ENCODE peak calls at places on chromosomes 13 and 19, in four cellular contexts. E is AG04450, W is tibial nerve, L is stomach. G is an unnamed sample.

GRCh38 chr13:30466358-30466714 is 600 bp upstream of the HMGB1 start:
- DNase-seq in W (no peak), L (no peak), E (no peak), G (no peak)

GRCh38 chr19:33715462-33715861 is 81.2 kb upstream of the KCTD15 start:
- DNase-seq in W (no peak), L (no peak), E (no peak), G (no peak)

GRCh38 chr13:80556291-80556690 is 215.4 kb upstream of the SPRY2 start:
- DNase-seq in L (no peak), W (no peak), E (no peak), G (no peak)

GRCh38 chr13:56189439-56189838 is 951.3 kb upstream of the PRR20A start:
- DNase-seq in W (no peak), E (no peak), L (no peak), G (no peak)

GRCh38 chr13:30791354-30791921 is 56.1 kb downstream of the ALOX5AP start:
- DNase-seq in E (no peak), L (no peak), W (peak; percentile 30), G (no peak)

GRCh38 chr19:38433268-38433733 is at the start of gene RYR1:
- DNase-seq in E (no peak), W (peak; percentile 36), L (peak; percentile 48), G (no peak)

GRCh38 chr13:21402586-21403307 is 56.4 kb downstream of the ZDHHC20 start:
- DNase-seq in L (no peak), W (no peak), E (no peak), G (peak; percentile 16)

GRCh38 chr19:17292301-17293074 is 10.7 kb downstream of the ABHD8 start:
- DNase-seq in E (peak; percentile 59), L (peak; percentile 76), W (peak; percentile 75), G (no peak)

GRCh38 chr19:4866595-4867424 is 657 bp downstream of the PLIN3 start:
- DNase-seq in E (no peak), L (peak; percentile 68), W (peak; percentile 66), G (no peak)

GRCh38 chr13:28754698-28755545 is 36.2 kb upstream of the SLC46A3 start:
- DNase-seq in L (no peak), E (no peak), W (peak; percentile 32), G (no peak)

GRCh38 chr13:101869553-101869952 is 417.1 kb downstream of the ITGBL1 start:
- DNase-seq in E (no peak), L (no peak), W (no peak), G (no peak)

GRCh38 chr13:102856603-102857002 is 10.8 kb downstream of the ERCC5 start:
- DNase-seq in L (peak; percentile 48), W (no peak), E (no peak), G (no peak)

GRCh38 chr19:12825259-12826131 is 8.9 kb downstream of the RTBDN start:
- DNase-seq in L (peak; percentile 30), W (no peak), E (no peak), G (no peak)

GRCh38 chr13:47081246-47081645 is 184.4 kb upstream of the HTR2A start:
- DNase-seq in W (no peak), E (no peak), L (no peak), G (no peak)

GRCh38 chr19:9009935-9010651 is at the start of gene MUC16:
- DNase-seq in E (no peak), L (no peak), W (no peak), G (no peak)

GRCh38 chr13:36219883-36220282 is 5.5 kb upstream of the SOHLH2 start:
- DNase-seq in E (no peak), L (no peak), W (no peak), G (no peak)

GRCh38 chr19:8386990-8387389 is 3.2 kb upstream of the RAB11B start:
- DNase-seq in L (no peak), W (no peak), E (no peak), G (no peak)

GRCh38 chr13:97359181-97360057 is 74.5 kb upstream of the RAP2A start:
- DNase-seq in E (peak; percentile 87), L (peak; percentile 36), W (peak; percentile 84), G (peak; percentile 3)

GRCh38 chr19:18093439-18094161 is 4.0 kb upstream of the MAST3 start:
- DNase-seq in E (no peak), L (no peak), W (no peak), G (no peak)

GRCh38 chr19:54473071-54473941 is at the start of gene CDC42EP5:
- DNase-seq in E (peak; percentile 71), L (peak; percentile 50), W (peak; percentile 73), G (no peak)

GRCh38 chr19:43618921-43619261 is 538 bp downstream of the ZNF428 start:
- DNase-seq in E (no peak), L (no peak), W (no peak), G (no peak)
- H3K27ac ChIP-seq in E (peak overlapping the region; percentile 88), L (peak overlapping the region; percentile 95), W (peak overlapping the region; percentile 96), G (peak overlapping the region; percentile 75)

DNA sequence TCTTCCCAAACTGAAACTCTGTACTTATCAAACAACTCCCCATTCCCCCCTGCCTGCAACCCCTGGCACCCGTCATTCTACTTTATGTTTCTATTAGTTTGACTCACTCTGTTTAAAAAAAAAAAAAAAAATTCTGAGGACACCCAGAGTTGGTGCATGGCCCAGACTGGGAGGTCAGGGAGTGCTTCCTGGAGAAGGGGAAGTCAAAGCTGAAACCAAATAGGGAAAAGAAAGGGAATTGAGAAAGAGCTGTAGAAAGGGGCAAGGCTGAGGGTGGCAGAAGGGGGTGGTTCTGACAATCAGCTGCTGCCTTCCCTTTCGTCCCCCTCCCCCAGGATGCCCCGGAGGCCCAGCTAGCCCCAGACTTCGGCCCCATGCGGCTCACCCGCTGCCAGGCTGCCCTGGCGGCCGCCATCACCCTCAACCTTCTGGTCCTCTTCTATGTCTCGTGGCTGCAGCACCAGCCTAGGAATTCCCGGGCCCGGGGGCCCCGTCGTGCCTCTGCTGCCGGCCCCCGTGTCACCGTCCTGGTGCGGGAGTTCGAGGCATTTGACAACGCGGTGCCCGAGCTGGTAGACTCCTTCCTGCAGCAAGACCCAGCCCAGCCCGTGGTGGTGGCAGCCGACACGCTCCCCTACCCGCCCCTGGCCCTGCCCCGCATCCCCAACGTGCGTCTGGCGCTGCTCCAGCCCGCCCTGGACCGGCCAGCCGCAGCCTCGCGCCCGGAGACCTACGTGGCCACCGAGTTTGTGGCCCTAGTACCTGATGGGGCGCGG is 9.0 kb upstream of the STRN4 start:
- DNase-seq in W (no peak), L (no peak), E (peak; percentile 24), G (no peak)
- H3K27ac ChIP-seq in W (peak overlapping the region; percentile 44), L (peak overlapping the region; percentile 69), E (peak overlapping the region; percentile 61), G (no peak overlapping the region)

GRCh38 chr13:44420376-44421220 is 47.0 kb downstream of the SERP2 start:
- DNase-seq in L (no peak), W (no peak), E (no peak), G (no peak)

GRCh38 chr13:44415815-44416214 is 42.2 kb downstream of the SERP2 start:
- DNase-seq in L (no peak), E (no peak), W (no peak), G (no peak)

GRCh38 chr13:44417446-44417845 is 43.8 kb downstream of the SERP2 start:
- DNase-seq in W (no peak), L (no peak), E (no peak), G (no peak)

GRCh38 chr13:44416297-44416696 is 42.7 kb downstream of the SERP2 start:
- DNase-seq in L (no peak), E (no peak), W (no peak), G (no peak)

DNA sequence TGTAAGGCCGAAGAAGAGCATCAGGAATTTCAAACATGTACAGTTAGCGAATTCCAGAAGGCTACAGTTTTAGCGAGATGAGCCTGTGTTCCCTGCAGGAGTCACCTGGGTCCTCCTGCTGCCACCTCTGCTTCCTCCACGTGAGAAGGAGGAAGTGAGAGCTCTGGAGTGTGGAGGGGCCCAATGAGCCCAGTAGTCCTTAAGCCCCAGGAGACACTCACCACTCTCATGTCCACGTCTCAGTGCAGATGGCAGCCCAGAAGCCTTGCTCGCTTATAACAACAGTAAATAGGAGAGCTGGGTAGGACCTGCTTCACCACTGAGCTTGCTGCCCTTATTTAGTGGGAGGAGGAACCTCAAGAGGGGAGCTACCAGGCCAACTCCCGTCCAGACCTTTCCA is 44.3 kb downstream of the SERP2 start:
- DNase-seq in E (no peak), W (no peak), L (no peak), G (no peak)
- H3K27ac ChIP-seq in E (no peak overlapping the region), W (no peak overlapping the region), L (no peak overlapping the region), G (no peak overlapping the region)

GRCh38 chr19:10802479-10802878 is 33.5 kb downstream of the TMED1 start:
- DNase-seq in W (no peak), E (no peak), L (no peak), G (no peak)

GRCh38 chr19:10797078-10797477 is 38.9 kb downstream of the TMED1 start:
- DNase-seq in L (no peak), E (no peak), W (no peak), G (no peak)

GRCh38 chr19:10796653-10797052 is 39.4 kb downstream of the TMED1 start:
- DNase-seq in E (no peak), L (no peak), W (no peak), G (no peak)

GRCh38 chr19:10800488-10800887 is 35.5 kb downstream of the TMED1 start:
- DNase-seq in L (no peak), W (no peak), E (no peak), G (no peak)

DNA sequence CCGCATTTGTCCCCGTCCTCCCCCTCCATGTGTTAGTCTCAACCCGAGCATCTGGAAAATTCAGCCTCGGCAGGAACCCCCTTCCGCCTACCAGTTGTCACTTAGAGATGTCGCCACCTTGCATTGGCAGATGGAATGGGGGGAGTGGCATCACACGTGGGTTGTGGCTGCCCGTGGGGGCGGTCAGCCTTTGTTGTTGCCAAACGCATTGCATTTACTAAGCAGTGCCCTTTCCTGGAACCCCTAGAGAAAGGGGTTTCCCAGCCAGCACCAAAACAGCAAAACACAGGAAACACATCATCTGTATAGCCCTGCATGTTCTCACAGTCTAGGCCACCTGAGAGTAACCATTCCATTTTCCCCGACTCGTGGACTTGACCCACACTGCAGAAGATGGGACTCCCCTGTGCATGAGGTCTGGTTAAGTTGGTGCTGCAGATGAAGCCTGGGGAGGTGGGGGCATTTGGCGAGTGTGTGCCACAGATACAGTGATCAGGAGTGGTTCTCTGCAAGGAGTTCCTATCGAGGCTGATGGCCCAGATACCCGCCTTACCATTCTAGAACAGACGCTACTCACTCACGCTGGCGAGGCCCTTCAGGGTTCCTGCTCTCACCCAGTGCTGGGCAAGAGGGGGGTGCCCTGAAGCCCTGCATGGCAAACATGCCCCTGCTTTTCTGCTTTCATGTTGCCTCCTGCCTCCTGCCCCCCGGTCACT is 38.3 kb downstream of the TMED1 start:
- DNase-seq in L (no peak), W (no peak), E (no peak), G (no peak)
- H3K27ac ChIP-seq in L (peak overlapping the region; percentile 17), W (no peak overlapping the region), E (no peak overlapping the region), G (no peak overlapping the region)

GRCh38 chr13:114285166-114285808 is 3.9 kb downstream of the UPF3A start:
- DNase-seq in E (no peak), L (no peak), W (no peak), G (peak; percentile 26)
- H3K27ac ChIP-seq in E (no peak overlapping the region), L (no peak overlapping the region), W (no peak overlapping the region), G (peak overlapping the region; percentile 26)

GRCh38 chr13:113122571-113123225 is at the start of gene F10:
- DNase-seq in E (peak; percentile 39), W (peak; percentile 61), L (peak; percentile 73), G (no peak)
- H3K27ac ChIP-seq in E (no peak within 1 kb of the TSS), W (peak within 1 kb of the TSS; percentile 77), L (peak within 1 kb of the TSS; percentile 53), G (no peak within 1 kb of the TSS)

DNA sequence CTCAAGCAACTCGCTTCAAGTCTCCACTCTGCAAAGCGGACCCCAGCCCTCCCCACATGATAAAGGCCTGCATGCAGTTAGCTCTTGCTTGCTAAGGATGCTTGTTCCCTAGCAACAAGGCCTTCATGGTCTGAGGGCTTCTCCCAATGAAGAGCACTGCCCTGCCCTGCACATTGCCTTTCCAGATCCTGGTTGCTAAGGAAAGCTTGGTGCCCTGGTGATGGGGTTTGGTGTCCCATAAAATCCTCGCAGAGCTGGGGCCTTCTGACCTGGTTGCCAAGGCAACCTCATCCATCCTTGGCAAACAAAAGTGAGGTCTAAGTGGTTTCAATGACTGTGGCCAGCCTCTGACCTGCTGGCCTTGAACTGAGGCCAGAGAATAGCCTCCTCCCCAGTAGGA is 5.9 kb downstream of the DBP start:
- DNase-seq in W (no peak), E (no peak), L (no peak), G (no peak)
- H3K27ac ChIP-seq in W (peak overlapping the region; percentile 77), E (peak overlapping the region; percentile 39), L (peak overlapping the region; percentile 93), G (no peak overlapping the region)